ENCODE peak calls at places on chromosomes 4 and X, in four cellular contexts. One of them, this sample, is unnamed.

GRCh38 chrX:17608898-17609297 is 128.4 kb upstream of the SCML1 start:
- ATAC-seq in upper lobe of right lung: peak
- ATAC-seq in left cardiac atrium: peak
- ATAC-seq in natural killer cell: no peak
- ATAC-seq in this sample: no peak

GRCh38 chr4:3354455-3354811 is 61.6 kb downstream of the RGS12 start:
- ATAC-seq in upper lobe of right lung: peak
- ATAC-seq in natural killer cell: no peak
- ATAC-seq in left cardiac atrium: no peak
- ATAC-seq in this sample: no peak

GRCh38 chr4:148043990-148044645 is 312.2 kb downstream of the ARHGAP10 start:
- ATAC-seq in left cardiac atrium: peak
- ATAC-seq in natural killer cell: no peak
- ATAC-seq in upper lobe of right lung: peak
- ATAC-seq in this sample: no peak

GRCh38 chr4:149885896-149886295 is 70.3 kb upstream of the IQCM start:
- ATAC-seq in left cardiac atrium: no peak
- ATAC-seq in upper lobe of right lung: no peak
- ATAC-seq in natural killer cell: no peak
- ATAC-seq in this sample: no peak

GRCh38 chrX:118117069-118117405 is 427 bp upstream of the KLHL13 start:
- ATAC-seq in upper lobe of right lung: no peak
- ATAC-seq in natural killer cell: no peak
- ATAC-seq in left cardiac atrium: peak
- ATAC-seq in this sample: peak

GRCh38 chr4:94216394-94216793 is 8.7 kb downstream of the SMARCAD1 start:
- ATAC-seq in left cardiac atrium: no peak
- ATAC-seq in upper lobe of right lung: no peak
- ATAC-seq in natural killer cell: no peak
- ATAC-seq in this sample: no peak

GRCh38 chrX:129360175-129360574 is 163.1 kb downstream of the SMARCA1 start:
- ATAC-seq in natural killer cell: no peak
- ATAC-seq in left cardiac atrium: no peak
- ATAC-seq in upper lobe of right lung: peak
- ATAC-seq in this sample: peak

GRCh38 chrX:110103344-110103743 is 100.4 kb downstream of the TMEM164 start:
- ATAC-seq in upper lobe of right lung: no peak
- ATAC-seq in natural killer cell: no peak
- ATAC-seq in left cardiac atrium: no peak
- ATAC-seq in this sample: no peak

GRCh38 chr4:2482693-2483092 is 13.8 kb downstream of the RNF4 start:
- ATAC-seq in upper lobe of right lung: peak
- ATAC-seq in left cardiac atrium: peak
- ATAC-seq in natural killer cell: no peak
- ATAC-seq in this sample: no peak

GRCh38 chr4:78735697-78736096 is 40.5 kb upstream of the BMP2K start:
- ATAC-seq in left cardiac atrium: no peak
- ATAC-seq in upper lobe of right lung: no peak
- ATAC-seq in natural killer cell: no peak
- ATAC-seq in this sample: no peak

GRCh38 chrX:147533426-147533825 is 378.3 kb upstream of the FMR1 start:
- ATAC-seq in upper lobe of right lung: no peak
- ATAC-seq in left cardiac atrium: no peak
- ATAC-seq in natural killer cell: no peak
- ATAC-seq in this sample: no peak

GRCh38 chr4:80875642-80876041 is 154.9 kb upstream of the BMP3 start:
- ATAC-seq in upper lobe of right lung: no peak
- ATAC-seq in left cardiac atrium: no peak
- ATAC-seq in natural killer cell: no peak
- ATAC-seq in this sample: no peak

GRCh38 chr4:10104211-10104990 is 12.2 kb downstream of the WDR1 start:
- ATAC-seq in left cardiac atrium: peak
- ATAC-seq in natural killer cell: no peak
- ATAC-seq in upper lobe of right lung: no peak
- ATAC-seq in this sample: no peak

GRCh38 chr4:182894681-182895275 is 22.4 kb downstream of the DCTD start:
- ATAC-seq in upper lobe of right lung: no peak
- ATAC-seq in natural killer cell: no peak
- ATAC-seq in left cardiac atrium: no peak
- ATAC-seq in this sample: no peak

GRCh38 chr4:20428410-20429160 is 176.9 kb downstream of the SLIT2 start:
- ATAC-seq in natural killer cell: no peak
- ATAC-seq in left cardiac atrium: no peak
- ATAC-seq in upper lobe of right lung: no peak
- ATAC-seq in this sample: peak

GRCh38 chr4:55447108-55447708 is 51.5 kb downstream of the TMEM165 start:
- ATAC-seq in natural killer cell: no peak
- ATAC-seq in upper lobe of right lung: no peak
- ATAC-seq in left cardiac atrium: no peak
- ATAC-seq in this sample: no peak

GRCh38 chr4:77538574-77539157 is 67.0 kb upstream of the CXCL13 start:
- ATAC-seq in natural killer cell: no peak
- ATAC-seq in upper lobe of right lung: peak
- ATAC-seq in left cardiac atrium: no peak
- ATAC-seq in this sample: no peak

GRCh38 chr4:83083925-83084475 is 30.5 kb downstream of the PLAC8 start:
- ATAC-seq in upper lobe of right lung: peak
- ATAC-seq in left cardiac atrium: peak
- ATAC-seq in natural killer cell: peak
- ATAC-seq in this sample: peak

GRCh38 chrX:13697440-13697839 is 8.5 kb downstream of the RAB9A start:
- ATAC-seq in upper lobe of right lung: peak
- ATAC-seq in left cardiac atrium: no peak
- ATAC-seq in natural killer cell: peak
- ATAC-seq in this sample: no peak

GRCh38 chr4:81621490-81621889 is 149.8 kb upstream of the RASGEF1B start:
- ATAC-seq in natural killer cell: no peak
- ATAC-seq in left cardiac atrium: no peak
- ATAC-seq in upper lobe of right lung: no peak
- ATAC-seq in this sample: no peak

GRCh38 chr4:84957509-84958420 is 8.7 kb downstream of the WDFY3 start:
- ATAC-seq in left cardiac atrium: no peak
- ATAC-seq in natural killer cell: no peak
- ATAC-seq in upper lobe of right lung: peak
- ATAC-seq in this sample: peak

GRCh38 chrX:124346064-124346876 is at the start of gene SH2D1A:
- ATAC-seq in left cardiac atrium: no peak
- ATAC-seq in natural killer cell: peak
- ATAC-seq in upper lobe of right lung: no peak
- ATAC-seq in this sample: no peak

GRCh38 chrX:45788941-45789348 is 588.3 kb upstream of the DIPK2B start:
- ATAC-seq in left cardiac atrium: peak
- ATAC-seq in upper lobe of right lung: peak
- ATAC-seq in natural killer cell: no peak
- ATAC-seq in this sample: peak

GRCh38 chr4:41142356-41142755 is 72.0 kb downstream of the APBB2 start:
- ATAC-seq in upper lobe of right lung: no peak
- ATAC-seq in natural killer cell: no peak
- ATAC-seq in left cardiac atrium: no peak
- ATAC-seq in this sample: no peak

GRCh38 chrX:16868920-16869319 is 1.2 kb downstream of the RBBP7 start:
- ATAC-seq in upper lobe of right lung: no peak
- ATAC-seq in left cardiac atrium: no peak
- ATAC-seq in natural killer cell: no peak
- ATAC-seq in this sample: no peak

GRCh38 chr4:73718375-73719373 is 21.7 kb upstream of the CXCL8 start:
- ATAC-seq in left cardiac atrium: no peak
- ATAC-seq in upper lobe of right lung: peak
- ATAC-seq in natural killer cell: no peak
- ATAC-seq in this sample: no peak